ENCODE peak calls at places on chromosomes 5 and 9, in eight cellular contexts. S is sigmoid colon; Y is CD8-positive, alpha-beta memory T cell; K is uterus; N is tibial nerve; G is neural progenitor cell; O is cardiac muscle cell; P is transverse colon. L is an unnamed sample. For H3K4me1 and H3K9me3, the result is how much of the 10 kb centered on the place peaks cover.

GRCh38 chr9:752201-752600 is 89.3 kb upstream of the DMRT1 start:
- DNase-seq in S (no peak), Y (no peak), K (no peak), N (no peak), G (no peak), O (no peak), P (no peak), L (no peak)

GRCh38 chr9:129665008-129665771 is at the start of gene PRRX2:
- DNase-seq in S (no peak), Y (peak), K (no peak), N (no peak), G (peak), O (peak), P (no peak), L (no peak)

GRCh38 chr9:89137548-89138462 is 40.8 kb downstream of the SHC3 start:
- DNase-seq in S (peak), Y (no peak), K (peak), N (peak), G (no peak), O (no peak), P (peak), L (no peak)

GRCh38 chr5:94748212-94748611 is 129.7 kb downstream of the SLF1 start:
- DNase-seq in S (no peak), Y (no peak), K (no peak), N (no peak), G (no peak), O (no peak), P (no peak), L (no peak)

GRCh38 chr9:130196643-130197042 is 24.4 kb downstream of the NCS1 start:
- DNase-seq in S (no peak), Y (no peak), K (no peak), N (no peak), G (no peak), O (no peak), P (no peak), L (no peak)

GRCh38 chr5:16521561-16522090 is 56.0 kb upstream of the ZNF622 start:
- DNase-seq in S (no peak), Y (no peak), K (no peak), N (no peak), G (no peak), O (peak), P (no peak), L (no peak)

GRCh38 chr9:109064963-109065701 is 51.8 kb upstream of the CTNNAL1 start:
- DNase-seq in S (no peak), Y (no peak), K (no peak), N (no peak), G (no peak), O (no peak), P (no peak), L (no peak)

GRCh38 chr5:24547127-24547526 is 97.7 kb downstream of the CDH10 start:
- DNase-seq in S (no peak), Y (no peak), K (no peak), N (no peak), G (no peak), O (no peak), P (no peak), L (peak)

GRCh38 chr9:38067892-38068615 is 973 bp downstream of the SHB start:
- DNase-seq in S (peak), Y (peak), K (no peak), N (no peak), G (peak), O (peak), P (no peak), L (peak)

GRCh38 chr9:114388764-114389375 is 1.1 kb upstream of the AKNA start:
- DNase-seq in S (no peak), Y (no peak), K (no peak), N (no peak), G (no peak), O (no peak), P (no peak), L (no peak)

GRCh38 chr9:114386361-114386885 is 1.4 kb downstream of the AKNA start:
- DNase-seq in S (no peak), Y (no peak), K (no peak), N (no peak), G (no peak), O (peak), P (no peak), L (no peak)

GRCh38 chr9:114385412-114386181 is 2.2 kb downstream of the AKNA start:
- DNase-seq in S (peak), Y (peak), K (peak), N (peak), G (no peak), O (no peak), P (peak), L (peak)

GRCh38 chr9:114387678-114388431 is at the start of gene AKNA:
- DNase-seq in S (peak), Y (peak), K (peak), N (peak), G (peak), O (peak), P (peak), L (peak)

DNA sequence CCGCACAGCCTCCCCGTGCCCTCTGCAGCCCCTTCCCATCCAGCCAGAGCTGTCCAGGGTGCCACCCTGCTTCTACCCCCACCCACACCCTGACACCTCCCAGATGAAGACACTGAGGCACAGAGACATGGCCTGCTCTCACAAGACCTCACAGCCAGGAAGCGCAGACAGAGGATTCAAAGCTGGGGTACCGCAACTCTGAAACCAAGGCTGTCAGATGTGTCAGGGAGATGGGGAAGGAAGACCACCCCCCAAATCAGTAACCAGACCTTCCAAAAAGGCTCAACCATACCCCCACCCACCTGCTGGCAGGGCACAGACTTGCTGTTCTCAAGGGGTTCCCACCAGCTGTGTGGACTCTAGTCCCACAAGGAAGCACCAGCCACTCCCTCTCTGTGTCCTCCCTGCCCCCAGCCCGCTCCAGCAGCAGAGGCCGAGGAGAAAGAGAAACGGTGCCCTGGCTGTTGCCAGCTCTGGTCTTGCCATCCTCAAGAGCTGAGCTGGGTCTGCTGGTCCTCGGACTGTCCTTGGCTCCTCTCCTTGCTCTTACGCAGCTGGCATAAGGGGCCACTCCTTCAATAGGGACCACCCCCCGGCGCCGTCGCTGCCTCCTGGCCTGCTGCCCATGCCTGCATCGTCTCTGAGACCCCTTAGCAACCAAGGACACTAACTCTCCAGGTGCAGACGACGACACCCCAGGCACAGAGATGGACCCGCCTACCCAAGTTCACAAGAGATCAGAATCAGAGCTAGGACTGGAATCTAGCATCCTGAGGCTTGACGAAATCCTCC is 700 bp downstream of the AKNA start:
- DNase-seq in S (peak), Y (peak), K (peak), N (no peak), G (no peak), O (no peak), P (peak), L (no peak)
- H3K4me1 ChIP-seq in S (under half), Y (half or more), K (half or more), N (half or more), G (half or more), O (under half), P (half or more), L (under half)

GRCh38 chr9:110208031-110208430 is at the start of gene C9orf152:
- DNase-seq in S (no peak), Y (no peak), K (no peak), N (no peak), G (no peak), O (no peak), P (peak), L (no peak)
- H3K27ac ChIP-seq in S (no peak), Y (no peak), K (no peak), N (peak), G (no peak), O (no peak), P (peak), L (no peak)

DNA sequence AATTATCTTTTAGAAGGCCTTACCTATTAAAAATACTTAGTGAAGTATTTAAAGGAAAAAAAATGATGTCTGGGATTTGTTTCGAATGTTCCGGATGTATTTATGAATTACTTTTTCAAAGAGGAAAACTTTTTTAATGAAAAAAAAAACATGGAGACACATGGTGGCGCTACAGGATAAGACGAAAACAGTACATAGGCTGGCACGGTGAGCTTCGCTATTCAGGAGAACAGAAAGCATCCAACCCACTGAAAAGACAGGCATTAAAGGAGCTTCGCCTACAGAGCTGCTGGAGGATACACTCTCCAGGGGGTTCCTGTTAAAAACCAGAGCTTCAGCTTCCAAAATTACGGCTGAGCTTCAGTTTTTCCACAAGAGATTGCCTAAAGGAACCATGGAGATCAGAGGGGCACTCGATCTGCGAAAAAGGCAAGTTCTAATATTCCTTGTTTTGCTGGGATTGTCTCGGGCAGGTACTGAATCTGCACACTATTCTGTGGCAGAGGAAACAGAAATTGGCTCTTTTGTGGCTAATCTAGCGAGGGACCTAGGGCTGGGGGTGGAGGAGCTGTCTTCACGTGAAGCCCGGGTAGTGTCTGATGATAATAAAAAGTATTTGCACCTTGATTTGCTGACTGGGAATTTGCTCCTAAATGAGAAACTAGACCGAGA is at the start of gene PCDHB14:
- DNase-seq in S (no peak), Y (no peak), K (no peak), N (no peak), G (peak), O (peak), P (no peak), L (peak)
- H3K9me3 ChIP-seq in S (under half), Y (under half), K (half or more), N (half or more), G (under half), O (under half), P (under half), L (under half)

GRCh38 chr9:127855522-127855921 is 1.1 kb upstream of the ENG start:
- DNase-seq in S (no peak), Y (no peak), K (no peak), N (no peak), G (no peak), O (no peak), P (no peak), L (no peak)
- H3K4me1 ChIP-seq in S (under half), Y (under half), K (under half), N (half or more), G (under half), O (under half), P (under half), L (under half)

L was measured in SJCRH30.